ENCODE peak calls at places on chromosomes 4 and X, in five cellular contexts. H is HS-5, X is Peyer's patch, L is GM12865, P is cardiac muscle cell. C is an unnamed sample.
A peak's percentile ranks its signal among the peaks of the same experiment; 100 is the strongest.

GRCh38 chr4:80173387-80173786 is 23.9 kb upstream of the PRDM8 start:
- DNase-seq in H (no peak), X (peak; percentile 73), L (peak; percentile 71), P (peak; percentile 61), C (no peak)

GRCh38 chr4:107721436-107722090 is 1.5 kb upstream of the PAPSS1 start:
- DNase-seq in H (no peak), X (peak; percentile 68), L (peak; percentile 53), P (no peak), C (peak; percentile 41)

GRCh38 chr4:70306101-70306500 is 28.7 kb upstream of the CABS1 start:
- DNase-seq in H (no peak), X (no peak), L (no peak), P (no peak), C (no peak)

GRCh38 chrX:20378291-20378920 is 111.7 kb upstream of the RPS6KA3 start:
- DNase-seq in H (peak; percentile 37), X (peak; percentile 69), L (peak; percentile 65), P (no peak), C (peak; percentile 71)

GRCh38 chr4:37562592-37562991 is 123.6 kb downstream of the RELL1 start:
- DNase-seq in H (peak; percentile 49), X (no peak), L (no peak), P (peak; percentile 30), C (no peak)

GRCh38 chr4:74970577-74970976 is 37.7 kb downstream of the PARM1 start:
- DNase-seq in H (no peak), X (no peak), L (no peak), P (no peak), C (no peak)

GRCh38 chr4:184807261-184807660 is 18.5 kb downstream of the ACSL1 start:
- DNase-seq in H (no peak), X (peak; percentile 29), L (no peak), P (no peak), C (no peak)

GRCh38 chrX:100980608-100981497 is 11.3 kb downstream of the ARL13A start:
- DNase-seq in H (no peak), X (no peak), L (no peak), P (peak; percentile 62), C (no peak)

GRCh38 chrX:10034740-10035260 is 67.6 kb downstream of the CLDN34 start:
- DNase-seq in H (no peak), X (no peak), L (no peak), P (no peak), C (no peak)

GRCh38 chrX:152926279-152926678 is 28.4 kb downstream of the ZNF185 start:
- DNase-seq in H (peak; percentile 46), X (peak; percentile 56), L (peak; percentile 44), P (peak; percentile 57), C (peak; percentile 47)

GRCh38 chr4:38488891-38489861 is 174.8 kb upstream of the KLF3 start:
- DNase-seq in H (no peak), X (no peak), L (no peak), P (peak; percentile 46), C (peak; percentile 55)

GRCh38 chrX:40581333-40581910 is 652 bp downstream of the ATP6AP2 start:
- DNase-seq in H (peak; percentile 44), X (peak; percentile 46), L (no peak), P (peak; percentile 24), C (no peak)

GRCh38 chr4:116150152-116150551 is 935.2 kb downstream of the TRAM1L1 start:
- DNase-seq in H (no peak), X (no peak), L (no peak), P (no peak), C (no peak)

GRCh38 chrX:120120223-120120622 is 4.5 kb upstream of the RHOXF1 start:
- DNase-seq in H (no peak), X (no peak), L (no peak), P (no peak), C (no peak)

GRCh38 chrX:115339441-115340025 is 50.0 kb downstream of the LUZP4 start:
- DNase-seq in H (no peak), X (no peak), L (no peak), P (peak; percentile 93), C (no peak)

GRCh38 chr4:107546637-107547036 is 173.4 kb downstream of the PAPSS1 start:
- DNase-seq in H (no peak), X (no peak), L (no peak), P (no peak), C (no peak)

GRCh38 chrX:51569561-51569960 is 49.2 kb downstream of the CENPVL3 start:
- DNase-seq in H (no peak), X (no peak), L (no peak), P (no peak), C (no peak)

GRCh38 chr4:9924750-9925149 is 96.5 kb downstream of the SLC2A9 start:
- DNase-seq in H (peak; percentile 9), X (no peak), L (no peak), P (peak; percentile 15), C (no peak)

GRCh38 chrX:136115909-136116297 is 31.4 kb upstream of the FHL1 start:
- DNase-seq in H (no peak), X (no peak), L (no peak), P (no peak), C (no peak)

GRCh38 chr4:87026795-87027495 is 92.1 kb downstream of the AFF1 start:
- DNase-seq in H (no peak), X (no peak), L (peak; percentile 91), P (no peak), C (no peak)

GRCh38 chr4:104693601-104694201 is 199.0 kb upstream of the CXXC4 start:
- DNase-seq in H (peak; percentile 2), X (no peak), L (peak; percentile 30), P (peak; percentile 5), C (no peak)

GRCh38 chrX:48531359-48531954 is 8.1 kb upstream of the TBC1D25 start:
- DNase-seq in H (peak; percentile 52), X (no peak), L (no peak), P (peak; percentile 75), C (no peak)

GRCh38 chrX:46036508-46036907 is 508.7 kb downstream of the ZNF674 start:
- DNase-seq in H (no peak), X (no peak), L (no peak), P (peak; percentile 5), C (no peak)

GRCh38 chrX:75181721-75182120 is 25.6 kb upstream of the ABCB7 start:
- DNase-seq in H (no peak), X (no peak), L (no peak), P (no peak), C (no peak)

GRCh38 chr4:185344743-185345538 is 50.8 kb downstream of the LRP2BP start:
- DNase-seq in H (no peak), X (no peak), L (peak; percentile 92), P (no peak), C (no peak)

GRCh38 chrX:97498093-97498492 is 614.4 kb downstream of the RPA4 start:
- DNase-seq in H (no peak), X (no peak), L (peak; percentile 9), P (no peak), C (no peak)

GRCh38 chr4:94298725-94299252 is 43.8 kb downstream of the HPGDS start:
- DNase-seq in H (no peak), X (no peak), L (no peak), P (no peak), C (no peak)

GRCh38 chr4:88215351-88215750 is 56.9 kb upstream of the ABCG2 start:
- DNase-seq in H (no peak), X (no peak), L (no peak), P (no peak), C (no peak)

GRCh38 chrX:70907900-70908299 is 611 bp downstream of the TEX11 start:
- DNase-seq in H (no peak), X (no peak), L (no peak), P (no peak), C (no peak)

GRCh38 chrX:5086388-5086787 is 1142.3 kb downstream of the NLGN4X start:
- DNase-seq in H (no peak), X (no peak), L (no peak), P (no peak), C (no peak)

GRCh38 chr4:176883681-176884418 is 91.1 kb upstream of the VEGFC start:
- DNase-seq in H (peak; percentile 84), X (no peak), L (no peak), P (peak; percentile 31), C (no peak)

GRCh38 chr4:152591361-152591760 is 55.5 kb upstream of the FBXW7 start:
- DNase-seq in H (no peak), X (peak; percentile 67), L (no peak), P (peak; percentile 66), C (peak; percentile 48)

GRCh38 chr4:180059216-180059881 is 2183.9 kb upstream of the TENM3 start:
- DNase-seq in H (no peak), X (no peak), L (peak; percentile 22), P (peak; percentile 1), C (peak; percentile 23)

GRCh38 chr4:173436149-173436579 is 37.2 kb upstream of the SCRG1 start:
- DNase-seq in H (peak; percentile 44), X (no peak), L (no peak), P (peak; percentile 80), C (no peak)

GRCh38 chrX:121146059-121146628 is 98.7 kb downstream of the GLUD2 start:
- DNase-seq in H (no peak), X (no peak), L (no peak), P (no peak), C (no peak)

C was measured in colonic mucosa.